ENCODE peak calls at places on chromosomes 4 and X, in seven cellular contexts. One of them, this sample, is unnamed.

GRCh38 chr4:159484049-159484448 is 381.2 kb downstream of the RAPGEF2 start:
- DNase-seq in omental fat pad: no peak
- DNase-seq in mucosa of gallbladder: no peak
- DNase-seq in effector memory CD8-positive, alpha-beta T cell: no peak
- DNase-seq in NCI-H345: no peak
- DNase-seq in activated naive CD4-positive, alpha-beta T cell treated with anti-CD3 and anti-CD28 coated beads for 36 hours: no peak
- DNase-seq in NCI-H2081: no peak
- DNase-seq in this sample: no peak

GRCh38 chrX:10574663-10575062 is 45.7 kb downstream of the MID1 start:
- DNase-seq in omental fat pad: no peak
- DNase-seq in mucosa of gallbladder: peak
- DNase-seq in effector memory CD8-positive, alpha-beta T cell: no peak
- DNase-seq in NCI-H345: no peak
- DNase-seq in activated naive CD4-positive, alpha-beta T cell treated with anti-CD3 and anti-CD28 coated beads for 36 hours: no peak
- DNase-seq in NCI-H2081: no peak
- DNase-seq in this sample: no peak

GRCh38 chrX:53474707-53475106 is 40.5 kb upstream of the HSD17B10 start:
- DNase-seq in omental fat pad: no peak
- DNase-seq in mucosa of gallbladder: no peak
- DNase-seq in effector memory CD8-positive, alpha-beta T cell: no peak
- DNase-seq in NCI-H345: no peak
- DNase-seq in activated naive CD4-positive, alpha-beta T cell treated with anti-CD3 and anti-CD28 coated beads for 36 hours: no peak
- DNase-seq in NCI-H2081: no peak
- DNase-seq in this sample: no peak

GRCh38 chrX:103847174-103847870 is 15.3 kb upstream of the RAB9B start:
- DNase-seq in omental fat pad: no peak
- DNase-seq in mucosa of gallbladder: no peak
- DNase-seq in effector memory CD8-positive, alpha-beta T cell: no peak
- DNase-seq in NCI-H345: no peak
- DNase-seq in activated naive CD4-positive, alpha-beta T cell treated with anti-CD3 and anti-CD28 coated beads for 36 hours: no peak
- DNase-seq in NCI-H2081: no peak
- DNase-seq in this sample: no peak

GRCh38 chr4:123250843-123251242 is 145.8 kb upstream of the SPRY1 start:
- DNase-seq in omental fat pad: no peak
- DNase-seq in mucosa of gallbladder: no peak
- DNase-seq in effector memory CD8-positive, alpha-beta T cell: no peak
- DNase-seq in NCI-H345: peak
- DNase-seq in activated naive CD4-positive, alpha-beta T cell treated with anti-CD3 and anti-CD28 coated beads for 36 hours: no peak
- DNase-seq in NCI-H2081: no peak
- DNase-seq in this sample: no peak

GRCh38 chr4:163484906-163485305 is 9.6 kb upstream of the TMA16 start:
- DNase-seq in omental fat pad: peak
- DNase-seq in mucosa of gallbladder: peak
- DNase-seq in effector memory CD8-positive, alpha-beta T cell: peak
- DNase-seq in NCI-H345: peak
- DNase-seq in activated naive CD4-positive, alpha-beta T cell treated with anti-CD3 and anti-CD28 coated beads for 36 hours: peak
- DNase-seq in NCI-H2081: peak
- DNase-seq in this sample: peak

GRCh38 chrX:12929701-12930100 is 23.3 kb downstream of the TLR8 start:
- DNase-seq in omental fat pad: no peak
- DNase-seq in mucosa of gallbladder: no peak
- DNase-seq in effector memory CD8-positive, alpha-beta T cell: no peak
- DNase-seq in NCI-H345: no peak
- DNase-seq in activated naive CD4-positive, alpha-beta T cell treated with anti-CD3 and anti-CD28 coated beads for 36 hours: no peak
- DNase-seq in NCI-H2081: no peak
- DNase-seq in this sample: no peak

GRCh38 chr4:3263053-3263958 is 14.3 kb downstream of the MSANTD1 start:
- DNase-seq in omental fat pad: no peak
- DNase-seq in mucosa of gallbladder: no peak
- DNase-seq in effector memory CD8-positive, alpha-beta T cell: no peak
- DNase-seq in NCI-H345: no peak
- DNase-seq in activated naive CD4-positive, alpha-beta T cell treated with anti-CD3 and anti-CD28 coated beads for 36 hours: peak
- DNase-seq in NCI-H2081: no peak
- DNase-seq in this sample: no peak

GRCh38 chr4:128686032-128686465 is 123.5 kb upstream of the JADE1 start:
- DNase-seq in omental fat pad: no peak
- DNase-seq in mucosa of gallbladder: no peak
- DNase-seq in effector memory CD8-positive, alpha-beta T cell: no peak
- DNase-seq in NCI-H345: no peak
- DNase-seq in activated naive CD4-positive, alpha-beta T cell treated with anti-CD3 and anti-CD28 coated beads for 36 hours: no peak
- DNase-seq in NCI-H2081: no peak
- DNase-seq in this sample: no peak

GRCh38 chr4:166318810-166319525 is 445.9 kb downstream of the TLL1 start:
- DNase-seq in omental fat pad: no peak
- DNase-seq in mucosa of gallbladder: no peak
- DNase-seq in effector memory CD8-positive, alpha-beta T cell: no peak
- DNase-seq in NCI-H345: no peak
- DNase-seq in activated naive CD4-positive, alpha-beta T cell treated with anti-CD3 and anti-CD28 coated beads for 36 hours: no peak
- DNase-seq in NCI-H2081: no peak
- DNase-seq in this sample: no peak

GRCh38 chrX:122816288-122816687 is 367.8 kb upstream of the GRIA3 start:
- DNase-seq in omental fat pad: no peak
- DNase-seq in mucosa of gallbladder: no peak
- DNase-seq in effector memory CD8-positive, alpha-beta T cell: no peak
- DNase-seq in NCI-H345: no peak
- DNase-seq in activated naive CD4-positive, alpha-beta T cell treated with anti-CD3 and anti-CD28 coated beads for 36 hours: no peak
- DNase-seq in NCI-H2081: no peak
- DNase-seq in this sample: no peak

GRCh38 chrX:789096-789495 is 158.5 kb downstream of the SHOX start:
- DNase-seq in omental fat pad: no peak
- DNase-seq in mucosa of gallbladder: no peak
- DNase-seq in effector memory CD8-positive, alpha-beta T cell: no peak
- DNase-seq in NCI-H345: no peak
- DNase-seq in activated naive CD4-positive, alpha-beta T cell treated with anti-CD3 and anti-CD28 coated beads for 36 hours: no peak
- DNase-seq in NCI-H2081: no peak
- DNase-seq in this sample: no peak

GRCh38 chr4:14254806-14255445 is 627.4 kb upstream of the BOD1L1 start:
- DNase-seq in omental fat pad: no peak
- DNase-seq in mucosa of gallbladder: no peak
- DNase-seq in effector memory CD8-positive, alpha-beta T cell: no peak
- DNase-seq in NCI-H345: no peak
- DNase-seq in activated naive CD4-positive, alpha-beta T cell treated with anti-CD3 and anti-CD28 coated beads for 36 hours: no peak
- DNase-seq in NCI-H2081: no peak
- DNase-seq in this sample: no peak

GRCh38 chr4:7971159-7971631 is 31.5 kb upstream of the AFAP1 start:
- DNase-seq in omental fat pad: no peak
- DNase-seq in mucosa of gallbladder: no peak
- DNase-seq in effector memory CD8-positive, alpha-beta T cell: no peak
- DNase-seq in NCI-H345: no peak
- DNase-seq in activated naive CD4-positive, alpha-beta T cell treated with anti-CD3 and anti-CD28 coated beads for 36 hours: peak
- DNase-seq in NCI-H2081: no peak
- DNase-seq in this sample: no peak

GRCh38 chrX:96987228-96987627 is 103.5 kb downstream of the RPA4 start:
- DNase-seq in omental fat pad: no peak
- DNase-seq in mucosa of gallbladder: no peak
- DNase-seq in effector memory CD8-positive, alpha-beta T cell: no peak
- DNase-seq in NCI-H345: no peak
- DNase-seq in activated naive CD4-positive, alpha-beta T cell treated with anti-CD3 and anti-CD28 coated beads for 36 hours: no peak
- DNase-seq in NCI-H2081: no peak
- DNase-seq in this sample: no peak

GRCh38 chr4:174119818-174120217 is 163.6 kb downstream of the FBXO8 start:
- DNase-seq in omental fat pad: no peak
- DNase-seq in mucosa of gallbladder: no peak
- DNase-seq in effector memory CD8-positive, alpha-beta T cell: no peak
- DNase-seq in NCI-H345: no peak
- DNase-seq in activated naive CD4-positive, alpha-beta T cell treated with anti-CD3 and anti-CD28 coated beads for 36 hours: no peak
- DNase-seq in NCI-H2081: no peak
- DNase-seq in this sample: no peak

GRCh38 chrX:47815901-47816845 is 20.5 kb upstream of the ZNF81 start:
- DNase-seq in omental fat pad: no peak
- DNase-seq in mucosa of gallbladder: no peak
- DNase-seq in effector memory CD8-positive, alpha-beta T cell: no peak
- DNase-seq in NCI-H345: no peak
- DNase-seq in activated naive CD4-positive, alpha-beta T cell treated with anti-CD3 and anti-CD28 coated beads for 36 hours: no peak
- DNase-seq in NCI-H2081: no peak
- DNase-seq in this sample: no peak

GRCh38 chrX:148135738-148136137 is 154.6 kb downstream of the FMR1NB start:
- DNase-seq in omental fat pad: no peak
- DNase-seq in mucosa of gallbladder: peak
- DNase-seq in effector memory CD8-positive, alpha-beta T cell: no peak
- DNase-seq in NCI-H345: no peak
- DNase-seq in activated naive CD4-positive, alpha-beta T cell treated with anti-CD3 and anti-CD28 coated beads for 36 hours: no peak
- DNase-seq in NCI-H2081: no peak
- DNase-seq in this sample: no peak